ENCODE peak calls at places on chromosome 6, in eight cellular contexts. One of them, this sample, is unnamed.

GRCh38 chr6:143529095-143529494 is 17.6 kb upstream of the FUCA2 start:
- DNase-seq in NCI-H1436: no peak
- DNase-seq in M059J: peak
- DNase-seq in nephron progenitor cell: no peak
- DNase-seq in H1: no peak
- DNase-seq in neuronal stem cell: no peak
- DNase-seq in Peyer's patch: no peak
- DNase-seq in LoVo: no peak
- DNase-seq in this sample: peak

GRCh38 chr6:43972179-43972914 is 154.9 kb downstream of the MRPL14 start:
- DNase-seq in NCI-H1436: no peak
- DNase-seq in M059J: no peak
- DNase-seq in nephron progenitor cell: no peak
- DNase-seq in H1: no peak
- DNase-seq in neuronal stem cell: no peak
- DNase-seq in Peyer's patch: no peak
- DNase-seq in LoVo: no peak
- DNase-seq in this sample: no peak

GRCh38 chr6:156781882-156782631 is 4.9 kb downstream of the ARID1B start:
- DNase-seq in NCI-H1436: no peak
- DNase-seq in M059J: peak
- DNase-seq in nephron progenitor cell: no peak
- DNase-seq in H1: no peak
- DNase-seq in neuronal stem cell: no peak
- DNase-seq in Peyer's patch: no peak
- DNase-seq in LoVo: peak
- DNase-seq in this sample: no peak

GRCh38 chr6:168956141-168956838 is 297.4 kb downstream of the THBS2 start:
- DNase-seq in NCI-H1436: no peak
- DNase-seq in M059J: no peak
- DNase-seq in nephron progenitor cell: no peak
- DNase-seq in H1: no peak
- DNase-seq in neuronal stem cell: no peak
- DNase-seq in Peyer's patch: no peak
- DNase-seq in LoVo: no peak
- DNase-seq in this sample: no peak

GRCh38 chr6:31676322-31676903 is 4.5 kb downstream of the LY6G5C start:
- DNase-seq in NCI-H1436: no peak
- DNase-seq in M059J: no peak
- DNase-seq in nephron progenitor cell: no peak
- DNase-seq in H1: no peak
- DNase-seq in neuronal stem cell: no peak
- DNase-seq in Peyer's patch: no peak
- DNase-seq in LoVo: no peak
- DNase-seq in this sample: no peak

GRCh38 chr6:153210083-153210482 is 79.0 kb upstream of the RGS17 start:
- DNase-seq in NCI-H1436: no peak
- DNase-seq in M059J: peak
- DNase-seq in nephron progenitor cell: no peak
- DNase-seq in H1: no peak
- DNase-seq in neuronal stem cell: no peak
- DNase-seq in Peyer's patch: no peak
- DNase-seq in LoVo: no peak
- DNase-seq in this sample: no peak

GRCh38 chr6:16688984-16689636 is 72.2 kb downstream of the ATXN1 start:
- DNase-seq in NCI-H1436: no peak
- DNase-seq in M059J: peak
- DNase-seq in nephron progenitor cell: no peak
- DNase-seq in H1: no peak
- DNase-seq in neuronal stem cell: no peak
- DNase-seq in Peyer's patch: no peak
- DNase-seq in LoVo: no peak
- DNase-seq in this sample: no peak

GRCh38 chr6:154800338-154800737 is 67.1 kb downstream of the SCAF8 start:
- DNase-seq in NCI-H1436: no peak
- DNase-seq in M059J: no peak
- DNase-seq in nephron progenitor cell: no peak
- DNase-seq in H1: no peak
- DNase-seq in neuronal stem cell: no peak
- DNase-seq in Peyer's patch: no peak
- DNase-seq in LoVo: no peak
- DNase-seq in this sample: no peak

GRCh38 chr6:169880516-169880915 is 129.1 kb downstream of the ERMARD start:
- DNase-seq in NCI-H1436: no peak
- DNase-seq in M059J: no peak
- DNase-seq in nephron progenitor cell: no peak
- DNase-seq in H1: no peak
- DNase-seq in neuronal stem cell: no peak
- DNase-seq in Peyer's patch: no peak
- DNase-seq in LoVo: no peak
- DNase-seq in this sample: no peak

GRCh38 chr6:48472121-48472520 is 361.1 kb upstream of the PTCHD4 start:
- DNase-seq in NCI-H1436: no peak
- DNase-seq in M059J: no peak
- DNase-seq in nephron progenitor cell: no peak
- DNase-seq in H1: no peak
- DNase-seq in neuronal stem cell: no peak
- DNase-seq in Peyer's patch: no peak
- DNase-seq in LoVo: no peak
- DNase-seq in this sample: no peak

GRCh38 chr6:130366011-130366963 is at the start of gene TMEM200A:
- DNase-seq in NCI-H1436: no peak
- DNase-seq in M059J: peak
- DNase-seq in nephron progenitor cell: peak
- DNase-seq in H1: peak
- DNase-seq in neuronal stem cell: peak
- DNase-seq in Peyer's patch: peak
- DNase-seq in LoVo: peak
- DNase-seq in this sample: peak

GRCh38 chr6:42984924-42985475 is 630 bp downstream of the PPP2R5D start:
- DNase-seq in NCI-H1436: no peak
- DNase-seq in M059J: no peak
- DNase-seq in nephron progenitor cell: peak
- DNase-seq in H1: no peak
- DNase-seq in neuronal stem cell: no peak
- DNase-seq in Peyer's patch: no peak
- DNase-seq in LoVo: no peak
- DNase-seq in this sample: peak

GRCh38 chr6:5850848-5851255 is 155.9 kb downstream of the NRN1 start:
- DNase-seq in NCI-H1436: no peak
- DNase-seq in M059J: no peak
- DNase-seq in nephron progenitor cell: peak
- DNase-seq in H1: peak
- DNase-seq in neuronal stem cell: peak
- DNase-seq in Peyer's patch: no peak
- DNase-seq in LoVo: no peak
- DNase-seq in this sample: peak

GRCh38 chr6:7661364-7661763 is 64.5 kb upstream of the BMP6 start:
- DNase-seq in NCI-H1436: no peak
- DNase-seq in M059J: no peak
- DNase-seq in nephron progenitor cell: no peak
- DNase-seq in H1: no peak
- DNase-seq in neuronal stem cell: no peak
- DNase-seq in Peyer's patch: no peak
- DNase-seq in LoVo: no peak
- DNase-seq in this sample: no peak

GRCh38 chr6:142558785-142559184 is 257.0 kb downstream of the ADGRG6 start:
- DNase-seq in NCI-H1436: no peak
- DNase-seq in M059J: no peak
- DNase-seq in nephron progenitor cell: no peak
- DNase-seq in H1: no peak
- DNase-seq in neuronal stem cell: no peak
- DNase-seq in Peyer's patch: no peak
- DNase-seq in LoVo: no peak
- DNase-seq in this sample: no peak

GRCh38 chr6:47083586-47084047 is 41.5 kb upstream of the ADGRF1 start:
- DNase-seq in NCI-H1436: no peak
- DNase-seq in M059J: peak
- DNase-seq in nephron progenitor cell: peak
- DNase-seq in H1: no peak
- DNase-seq in neuronal stem cell: no peak
- DNase-seq in Peyer's patch: peak
- DNase-seq in LoVo: peak
- DNase-seq in this sample: no peak

GRCh38 chr6:130018830-130019795 is 732 bp downstream of the L3MBTL3 start:
- DNase-seq in NCI-H1436: no peak
- DNase-seq in M059J: peak
- DNase-seq in nephron progenitor cell: peak
- DNase-seq in H1: no peak
- DNase-seq in neuronal stem cell: peak
- DNase-seq in Peyer's patch: peak
- DNase-seq in LoVo: peak
- DNase-seq in this sample: peak

GRCh38 chr6:134599079-134599478 is 281.2 kb upstream of the SGK1 start:
- DNase-seq in NCI-H1436: no peak
- DNase-seq in M059J: no peak
- DNase-seq in nephron progenitor cell: no peak
- DNase-seq in H1: no peak
- DNase-seq in neuronal stem cell: no peak
- DNase-seq in Peyer's patch: no peak
- DNase-seq in LoVo: no peak
- DNase-seq in this sample: no peak

GRCh38 chr6:144220031-144220790 is 64.9 kb upstream of the UTRN start:
- DNase-seq in NCI-H1436: no peak
- DNase-seq in M059J: no peak
- DNase-seq in nephron progenitor cell: no peak
- DNase-seq in H1: no peak
- DNase-seq in neuronal stem cell: no peak
- DNase-seq in Peyer's patch: no peak
- DNase-seq in LoVo: no peak
- DNase-seq in this sample: no peak

GRCh38 chr6:96844530-96844929 is 7.3 kb upstream of the GPR63 start:
- DNase-seq in NCI-H1436: no peak
- DNase-seq in M059J: no peak
- DNase-seq in nephron progenitor cell: no peak
- DNase-seq in H1: no peak
- DNase-seq in neuronal stem cell: no peak
- DNase-seq in Peyer's patch: no peak
- DNase-seq in LoVo: no peak
- DNase-seq in this sample: no peak

GRCh38 chr6:129501401-129502051 is 208.5 kb downstream of the ARHGAP18 start:
- DNase-seq in NCI-H1436: no peak
- DNase-seq in M059J: peak
- DNase-seq in nephron progenitor cell: peak
- DNase-seq in H1: no peak
- DNase-seq in neuronal stem cell: no peak
- DNase-seq in Peyer's patch: peak
- DNase-seq in LoVo: peak
- DNase-seq in this sample: peak

GRCh38 chr6:149247385-149247763 is 70.1 kb upstream of the TAB2 start:
- DNase-seq in NCI-H1436: no peak
- DNase-seq in M059J: no peak
- DNase-seq in nephron progenitor cell: no peak
- DNase-seq in H1: no peak
- DNase-seq in neuronal stem cell: no peak
- DNase-seq in Peyer's patch: no peak
- DNase-seq in LoVo: no peak
- DNase-seq in this sample: no peak

GRCh38 chr6:24848461-24848860 is 49.7 kb upstream of the ARMH2 start:
- DNase-seq in NCI-H1436: peak
- DNase-seq in M059J: no peak
- DNase-seq in nephron progenitor cell: no peak
- DNase-seq in H1: no peak
- DNase-seq in neuronal stem cell: no peak
- DNase-seq in Peyer's patch: no peak
- DNase-seq in LoVo: no peak
- DNase-seq in this sample: no peak

GRCh38 chr6:105921781-105922180 is 164.4 kb upstream of the PRDM1 start:
- DNase-seq in NCI-H1436: no peak
- DNase-seq in M059J: no peak
- DNase-seq in nephron progenitor cell: no peak
- DNase-seq in H1: no peak
- DNase-seq in neuronal stem cell: no peak
- DNase-seq in Peyer's patch: no peak
- DNase-seq in LoVo: no peak
- DNase-seq in this sample: no peak

GRCh38 chr6:138113588-138114210 is 6.5 kb upstream of the PERP start:
- DNase-seq in NCI-H1436: no peak
- DNase-seq in M059J: no peak
- DNase-seq in nephron progenitor cell: no peak
- DNase-seq in H1: no peak
- DNase-seq in neuronal stem cell: no peak
- DNase-seq in Peyer's patch: no peak
- DNase-seq in LoVo: no peak
- DNase-seq in this sample: no peak

GRCh38 chr6:37182736-37183590 is 13.0 kb downstream of the PIM1 start:
- DNase-seq in NCI-H1436: no peak
- DNase-seq in M059J: no peak
- DNase-seq in nephron progenitor cell: no peak
- DNase-seq in H1: no peak
- DNase-seq in neuronal stem cell: no peak
- DNase-seq in Peyer's patch: peak
- DNase-seq in LoVo: no peak
- DNase-seq in this sample: no peak

GRCh38 chr6:41784581-41785171 is 2.8 kb upstream of the TOMM6 start:
- DNase-seq in NCI-H1436: no peak
- DNase-seq in M059J: peak
- DNase-seq in nephron progenitor cell: no peak
- DNase-seq in H1: no peak
- DNase-seq in neuronal stem cell: no peak
- DNase-seq in Peyer's patch: no peak
- DNase-seq in LoVo: no peak
- DNase-seq in this sample: no peak

GRCh38 chr6:137868721-137869631 is 1.9 kb downstream of the TNFAIP3 start:
- DNase-seq in NCI-H1436: no peak
- DNase-seq in M059J: peak
- DNase-seq in nephron progenitor cell: no peak
- DNase-seq in H1: no peak
- DNase-seq in neuronal stem cell: no peak
- DNase-seq in Peyer's patch: no peak
- DNase-seq in LoVo: no peak
- DNase-seq in this sample: no peak

GRCh38 chr6:42066156-42066555 is 15.8 kb downstream of the TAF8 start:
- DNase-seq in NCI-H1436: no peak
- DNase-seq in M059J: no peak
- DNase-seq in nephron progenitor cell: no peak
- DNase-seq in H1: no peak
- DNase-seq in neuronal stem cell: no peak
- DNase-seq in Peyer's patch: no peak
- DNase-seq in LoVo: no peak
- DNase-seq in this sample: no peak

GRCh38 chr6:79031821-79032590 is 46.0 kb downstream of the PHIP start:
- DNase-seq in NCI-H1436: no peak
- DNase-seq in M059J: peak
- DNase-seq in nephron progenitor cell: no peak
- DNase-seq in H1: no peak
- DNase-seq in neuronal stem cell: no peak
- DNase-seq in Peyer's patch: no peak
- DNase-seq in LoVo: no peak
- DNase-seq in this sample: no peak

GRCh38 chr6:6057442-6058053 is 50.8 kb upstream of the NRN1 start:
- DNase-seq in NCI-H1436: peak
- DNase-seq in M059J: peak
- DNase-seq in nephron progenitor cell: no peak
- DNase-seq in H1: no peak
- DNase-seq in neuronal stem cell: peak
- DNase-seq in Peyer's patch: no peak
- DNase-seq in LoVo: peak
- DNase-seq in this sample: peak

GRCh38 chr6:17950095-17950494 is 37.3 kb downstream of the KIF13A start:
- DNase-seq in NCI-H1436: no peak
- DNase-seq in M059J: no peak
- DNase-seq in nephron progenitor cell: no peak
- DNase-seq in H1: no peak
- DNase-seq in neuronal stem cell: no peak
- DNase-seq in Peyer's patch: no peak
- DNase-seq in LoVo: no peak
- DNase-seq in this sample: no peak

GRCh38 chr6:149419696-149420404 is 19.8 kb downstream of the SUMO4 start:
- DNase-seq in NCI-H1436: no peak
- DNase-seq in M059J: no peak
- DNase-seq in nephron progenitor cell: no peak
- DNase-seq in H1: no peak
- DNase-seq in neuronal stem cell: no peak
- DNase-seq in Peyer's patch: no peak
- DNase-seq in LoVo: no peak
- DNase-seq in this sample: no peak

This sample was measured in neural progenitor cell.